ENCODE peak calls at places on chromosomes 1 and 21, in nine cellular contexts. Y is fibroblast of lung, J is K562, H is mesendoderm, E is neuronal stem cell, W is endothelial cell of umbilical vein, B is astrocyte, S is mesenchymal stem cell, U is IMR-90. I is an unnamed sample.

GRCh38 chr1:85652327-85652726 is 55.9 kb downstream of the ZNHIT6 start:
- DNase-seq in E (no peak), J (no peak), U (no peak), H (no peak), S (no peak), B (no peak), Y (no peak), W (no peak), I (no peak)

GRCh38 chr1:186033744-186034345 is 299.7 kb downstream of the HMCN1 start:
- DNase-seq in U (peak), J (no peak), W (peak), S (peak), E (no peak), Y (peak), B (no peak), H (no peak), I (no peak)

GRCh38 chr1:5822266-5822665 is 170.0 kb downstream of the NPHP4 start:
- DNase-seq in W (no peak), S (no peak), J (no peak), U (no peak), Y (no peak), H (no peak), B (no peak), E (no peak), I (no peak)

GRCh38 chr1:81296584-81296983 is 504.1 kb upstream of the ADGRL2 start:
- DNase-seq in W (no peak), Y (peak), J (no peak), S (no peak), U (no peak), E (no peak), H (no peak), B (peak), I (no peak)

GRCh38 chr1:89959719-89960118 is 35.2 kb upstream of the ZNF326 start:
- DNase-seq in B (no peak), S (no peak), Y (no peak), J (no peak), U (no peak), E (no peak), H (peak), W (no peak), I (no peak)

GRCh38 chr1:33842348-33842747 is 21.5 kb upstream of the HMGB4 start:
- DNase-seq in B (no peak), J (no peak), W (no peak), H (peak), Y (peak), E (no peak), S (no peak), U (no peak), I (no peak)

GRCh38 chr1:13623021-13623637 is 39.5 kb downstream of the PDPN start:
- DNase-seq in W (no peak), B (no peak), Y (no peak), U (no peak), H (no peak), S (peak), J (no peak), E (no peak), I (no peak)

GRCh38 chr1:113579256-113580018 is 179.8 kb downstream of the PHTF1 start:
- DNase-seq in W (no peak), E (no peak), S (no peak), H (no peak), B (peak), U (peak), J (no peak), Y (no peak), I (no peak)

GRCh38 chr21:28758883-28759242 is 233.8 kb downstream of the LTN1 start:
- DNase-seq in H (no peak), B (no peak), Y (no peak), W (no peak), E (no peak), S (no peak), J (no peak), U (no peak), I (no peak)

GRCh38 chr1:99264201-99265021 is at the start of gene PLPPR4:
- DNase-seq in U (peak), W (peak), E (peak), S (peak), J (peak), B (peak), H (peak), Y (peak), I (peak)

GRCh38 chr1:216910081-216910840 is 187.0 kb upstream of the ESRRG start:
- DNase-seq in Y (peak), U (peak), B (peak), E (no peak), S (no peak), W (no peak), H (no peak), J (no peak), I (no peak)

GRCh38 chr1:181918893-181919728 is 142.4 kb downstream of the ZNF648 start:
- DNase-seq in S (no peak), J (no peak), B (no peak), W (no peak), E (no peak), U (no peak), Y (no peak), H (peak), I (no peak)

GRCh38 chr1:18109756-18110597 is 2.4 kb downstream of the IGSF21 start:
- DNase-seq in Y (no peak), E (no peak), B (no peak), S (no peak), U (no peak), J (peak), H (peak), W (no peak), I (peak)

GRCh38 chr1:87956766-87957165 is 628.1 kb downstream of the LMO4 start:
- DNase-seq in S (no peak), U (peak), Y (no peak), B (peak), E (no peak), J (no peak), H (no peak), W (no peak), I (no peak)

GRCh38 chr1:15075175-15075574 is 78.4 kb upstream of the TMEM51 start:
- DNase-seq in Y (no peak), W (no peak), U (no peak), E (no peak), B (no peak), H (no peak), J (no peak), S (no peak), I (no peak)

GRCh38 chr1:43705982-43706597 is 1.2 kb upstream of the ST3GAL3 start:
- DNase-seq in Y (no peak), U (no peak), S (peak), W (peak), E (no peak), J (peak), H (no peak), B (no peak), I (no peak)

GRCh38 chr1:154207262-154207661 is 1.1 kb upstream of the CFAP141 start:
- DNase-seq in H (no peak), J (no peak), E (no peak), B (no peak), S (no peak), W (no peak), U (no peak), Y (no peak), I (no peak)

GRCh38 chr1:154212083-154212482 is 6.0 kb upstream of the CFAP141 start:
- DNase-seq in E (no peak), Y (no peak), W (no peak), B (no peak), H (no peak), U (no peak), J (no peak), S (no peak), I (no peak)

GRCh38 chr1:154213274-154213673 is 7.1 kb upstream of the CFAP141 start:
- DNase-seq in H (no peak), J (no peak), B (peak), S (peak), U (peak), W (no peak), Y (no peak), E (no peak), I (no peak)

GRCh38 chr1:154206212-154206611 is at the start of gene CFAP141:
- DNase-seq in S (peak), W (no peak), B (no peak), J (no peak), E (no peak), H (peak), U (peak), Y (no peak), I (no peak)

GRCh38 chr1:154208677-154209390 is 2.7 kb upstream of the CFAP141 start:
- DNase-seq in B (no peak), U (no peak), H (no peak), J (no peak), Y (no peak), E (no peak), W (no peak), S (no peak), I (no peak)
- H3K27ac ChIP-seq in B (no peak), U (no peak), H (no peak), J (no peak), Y (no peak), E (no peak), W (no peak), S (no peak), I (no peak)

GRCh38 chr1:231395051-231395995 is 26.8 kb downstream of the EGLN1 start:
- DNase-seq in S (peak), J (no peak), E (no peak), Y (peak), B (peak), U (peak), H (peak), W (peak), I (no peak)
- H3K4me3 ChIP-seq in S (no peak), J (no peak), E (no peak), Y (peak), B (peak), U (peak), H (no peak), W (peak), I (no peak)

GRCh38 chr1:204261746-204262505 is 48.1 kb upstream of the GOLT1A start:
- DNase-seq in E (no peak), B (peak), J (no peak), Y (peak), H (no peak), S (peak), W (no peak), U (peak), I (no peak)

GRCh38 chr1:204261266-204261665 is 47.5 kb upstream of the GOLT1A start:
- DNase-seq in H (no peak), Y (no peak), J (no peak), W (no peak), U (no peak), E (no peak), B (no peak), S (no peak), I (no peak)

GRCh38 chr1:204264805-204265204 is 51.0 kb upstream of the GOLT1A start:
- DNase-seq in H (no peak), E (no peak), Y (no peak), S (no peak), U (no peak), B (no peak), W (no peak), J (no peak), I (no peak)

GRCh38 chr1:204262506-204263239 is 48.9 kb upstream of the GOLT1A start:
- DNase-seq in U (no peak), E (no peak), B (no peak), Y (no peak), W (no peak), J (no peak), S (no peak), H (peak), I (no peak)

DNA sequence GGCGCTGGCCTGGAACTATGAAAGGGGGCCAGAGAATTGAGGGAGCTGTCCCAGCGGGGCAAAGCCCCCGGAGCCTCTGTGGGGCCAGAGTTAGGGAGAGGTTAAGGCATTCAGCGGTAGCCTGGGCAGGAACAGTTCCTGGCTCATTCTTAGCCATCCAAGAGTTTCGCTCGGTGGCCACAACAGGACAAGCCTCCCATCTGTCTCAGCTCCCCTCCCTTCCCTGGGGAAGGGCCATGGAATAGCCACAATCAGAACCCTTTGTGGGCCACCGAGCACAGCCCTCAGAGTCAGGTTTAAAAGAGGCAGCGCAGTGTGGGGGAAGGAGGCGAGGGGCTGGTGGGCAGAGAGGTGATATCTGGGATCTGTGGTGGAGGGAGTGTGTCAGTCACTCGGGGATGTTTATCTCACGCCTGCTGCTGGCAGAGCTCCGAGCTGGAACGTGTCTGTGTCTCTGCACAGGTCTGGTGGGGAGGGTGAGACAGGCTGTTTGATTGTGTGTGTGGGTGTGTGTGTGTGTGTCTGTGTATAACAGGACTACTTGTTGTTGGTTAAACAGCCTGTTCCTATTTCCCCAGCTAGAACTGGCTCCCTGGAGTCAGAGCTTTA is 49.6 kb upstream of the GOLT1A start:
- DNase-seq in U (peak), S (peak), W (no peak), H (peak), Y (peak), E (no peak), B (peak), J (no peak), I (no peak)
- H3K9ac ChIP-seq in U (no peak), S (no peak), W (no peak), H (no peak), Y (no peak), E (no peak), B (no peak), J (no peak), I (no peak)

GRCh38 chr1:205528887-205529825 is 24.7 kb downstream of the CDK18 start:
- DNase-seq in E (peak), U (peak), B (no peak), Y (peak), S (peak), W (peak), J (peak), H (peak), I (peak)
- H3K27ac ChIP-seq in E (no peak), U (no peak), B (no peak), Y (no peak), S (no peak), W (no peak), J (no peak), H (no peak), I (no peak)

GRCh38 chr1:11245248-11245647 is 17.1 kb downstream of the MTOR start:
- DNase-seq in B (no peak), H (no peak), W (no peak), E (no peak), U (no peak), J (no peak), S (no peak), Y (no peak), I (no peak)

GRCh38 chr1:11248169-11248568 is 14.2 kb downstream of the MTOR start:
- DNase-seq in E (no peak), S (no peak), J (no peak), H (peak), W (no peak), U (no peak), B (no peak), Y (no peak), I (no peak)

DNA sequence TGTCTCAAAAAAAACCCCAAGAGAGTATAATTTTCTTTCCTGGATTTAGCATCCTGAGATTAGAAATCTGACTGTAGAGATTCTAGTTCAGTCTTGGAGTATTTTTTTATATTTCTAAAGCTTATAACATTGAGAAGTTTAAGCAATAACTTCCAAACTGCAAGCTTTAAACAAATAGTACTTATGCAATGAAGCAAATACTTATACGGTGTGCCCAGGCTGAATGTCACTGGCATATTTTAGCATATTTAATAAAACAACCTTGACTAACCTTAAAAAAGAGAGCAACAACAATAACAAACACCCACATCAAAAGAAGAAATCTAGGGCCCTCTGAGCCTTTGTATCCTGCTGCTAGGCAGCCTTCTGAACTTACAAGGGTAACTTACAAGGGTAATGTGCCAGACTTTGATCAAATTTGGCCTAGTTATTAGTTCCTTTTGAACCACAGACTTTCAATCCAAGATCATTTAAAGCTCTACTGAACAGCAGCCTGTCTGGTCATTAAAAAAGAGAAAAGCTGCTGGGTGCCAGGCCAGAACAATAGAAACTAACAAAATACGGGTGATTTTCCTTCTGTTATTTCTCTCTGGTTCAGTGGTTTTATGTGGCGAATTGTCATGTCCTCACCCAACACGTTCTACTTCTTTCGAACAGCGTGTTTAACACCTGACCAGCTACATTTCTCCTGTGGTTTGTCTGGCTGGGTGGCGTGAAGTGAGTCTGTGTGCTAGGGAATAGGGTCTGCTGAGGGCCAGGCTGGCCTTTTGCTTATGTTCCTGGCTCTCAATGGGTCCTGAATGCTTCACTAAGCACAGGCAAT is 16.2 kb downstream of the MTOR start:
- DNase-seq in E (no peak), W (no peak), S (no peak), B (no peak), H (no peak), J (no peak), U (no peak), Y (no peak), I (no peak)
- H3K4me3 ChIP-seq in E (no peak), W (no peak), S (no peak), B (no peak), H (no peak), J (no peak), U (no peak), Y (no peak), I (no peak)